ENCODE peak calls at places on chromosomes 6 and 20, in four cellular contexts. One of them, this sample, is unnamed.

GRCh38 chr20:60642048-60642447 is 610.0 kb upstream of the CDH4 start:
- DNase-seq in SK-N-SH: no peak
- DNase-seq in WTC11: no peak
- DNase-seq in K562: no peak
- DNase-seq in this sample: no peak

GRCh38 chr6:97978855-97979271 is 695.8 kb upstream of the MMS22L start:
- DNase-seq in SK-N-SH: no peak
- DNase-seq in WTC11: peak
- DNase-seq in K562: no peak
- DNase-seq in this sample: peak

GRCh38 chr6:49892280-49892679 is 25.9 kb upstream of the CRISP1 start:
- DNase-seq in SK-N-SH: no peak
- DNase-seq in WTC11: no peak
- DNase-seq in K562: no peak
- DNase-seq in this sample: no peak

GRCh38 chr20:63212792-63213191 is 3.1 kb downstream of the YTHDF1 start:
- DNase-seq in SK-N-SH: no peak
- DNase-seq in WTC11: no peak
- DNase-seq in K562: no peak
- DNase-seq in this sample: no peak

GRCh38 chr6:148747493-148748160 is 797 bp downstream of the UST start:
- DNase-seq in SK-N-SH: peak
- DNase-seq in WTC11: peak
- DNase-seq in K562: no peak
- DNase-seq in this sample: no peak

GRCh38 chr6:35079311-35080000 is 61.7 kb downstream of the TCP11 start:
- DNase-seq in SK-N-SH: no peak
- DNase-seq in WTC11: peak
- DNase-seq in K562: no peak
- DNase-seq in this sample: no peak

GRCh38 chr20:6828794-6829423 is 61.4 kb downstream of the BMP2 start:
- DNase-seq in SK-N-SH: peak
- DNase-seq in WTC11: peak
- DNase-seq in K562: peak
- DNase-seq in this sample: peak

GRCh38 chr20:3218307-3218988 is 9.2 kb downstream of the ITPA start:
- DNase-seq in SK-N-SH: peak
- DNase-seq in WTC11: peak
- DNase-seq in K562: peak
- DNase-seq in this sample: peak

GRCh38 chr6:134446228-134446848 is 128.4 kb upstream of the SGK1 start:
- DNase-seq in SK-N-SH: peak
- DNase-seq in WTC11: no peak
- DNase-seq in K562: no peak
- DNase-seq in this sample: no peak

GRCh38 chr6:17656644-17657043 is 50.1 kb downstream of the NUP153 start:
- DNase-seq in SK-N-SH: no peak
- DNase-seq in WTC11: no peak
- DNase-seq in K562: no peak
- DNase-seq in this sample: no peak

GRCh38 chr6:10385512-10386132 is 29.3 kb downstream of the TFAP2A start:
- DNase-seq in SK-N-SH: no peak
- DNase-seq in WTC11: peak
- DNase-seq in K562: no peak
- DNase-seq in this sample: no peak

GRCh38 chr6:112526594-112526993 is 179.5 kb downstream of the RFPL4B start:
- DNase-seq in SK-N-SH: no peak
- DNase-seq in WTC11: no peak
- DNase-seq in K562: no peak
- DNase-seq in this sample: no peak

GRCh38 chr20:10710995-10711775 is 37.4 kb upstream of the JAG1 start:
- DNase-seq in SK-N-SH: no peak
- DNase-seq in WTC11: no peak
- DNase-seq in K562: no peak
- DNase-seq in this sample: peak

GRCh38 chr6:3398165-3398562 is 58.7 kb downstream of the SLC22A23 start:
- DNase-seq in SK-N-SH: no peak
- DNase-seq in WTC11: no peak
- DNase-seq in K562: no peak
- DNase-seq in this sample: no peak

GRCh38 chr6:88538130-88538706 is 372.1 kb upstream of the CNR1 start:
- DNase-seq in SK-N-SH: no peak
- DNase-seq in WTC11: peak
- DNase-seq in K562: peak
- DNase-seq in this sample: no peak

GRCh38 chr6:41331401-41332150 is 3.8 kb upstream of the NCR2 start:
- DNase-seq in SK-N-SH: no peak
- DNase-seq in WTC11: no peak
- DNase-seq in K562: no peak
- DNase-seq in this sample: no peak

GRCh38 chr20:47456952-47457724 is 44.5 kb upstream of the NCOA3 start:
- DNase-seq in SK-N-SH: no peak
- DNase-seq in WTC11: no peak
- DNase-seq in K562: no peak
- DNase-seq in this sample: no peak

GRCh38 chr20:11267762-11268335 is 594.0 kb upstream of the JAG1 start:
- DNase-seq in SK-N-SH: no peak
- DNase-seq in WTC11: no peak
- DNase-seq in K562: no peak
- DNase-seq in this sample: no peak

GRCh38 chr6:44266347-44266746 is 996 bp upstream of the NFKBIE start:
- DNase-seq in SK-N-SH: no peak
- DNase-seq in WTC11: no peak
- DNase-seq in K562: no peak
- DNase-seq in this sample: no peak

GRCh38 chr20:19709635-19710335 is 48.3 kb upstream of the RIN2 start:
- DNase-seq in SK-N-SH: no peak
- DNase-seq in WTC11: no peak
- DNase-seq in K562: no peak
- DNase-seq in this sample: no peak

GRCh38 chr6:110853754-110854477 is 20.7 kb upstream of the AMD1 start:
- DNase-seq in SK-N-SH: no peak
- DNase-seq in WTC11: no peak
- DNase-seq in K562: no peak
- DNase-seq in this sample: no peak

GRCh38 chr6:71197770-71198169 is 90.8 kb upstream of the OGFRL1 start:
- DNase-seq in SK-N-SH: no peak
- DNase-seq in WTC11: no peak
- DNase-seq in K562: no peak
- DNase-seq in this sample: no peak

GRCh38 chr20:17570347-17571152 is 675 bp downstream of the DSTN start:
- DNase-seq in SK-N-SH: peak
- DNase-seq in WTC11: peak
- DNase-seq in K562: peak
- DNase-seq in this sample: peak

GRCh38 chr20:58021481-58021880 is 207.0 kb downstream of the ANKRD60 start:
- DNase-seq in SK-N-SH: peak
- DNase-seq in WTC11: peak
- DNase-seq in K562: peak
- DNase-seq in this sample: no peak

DNA sequence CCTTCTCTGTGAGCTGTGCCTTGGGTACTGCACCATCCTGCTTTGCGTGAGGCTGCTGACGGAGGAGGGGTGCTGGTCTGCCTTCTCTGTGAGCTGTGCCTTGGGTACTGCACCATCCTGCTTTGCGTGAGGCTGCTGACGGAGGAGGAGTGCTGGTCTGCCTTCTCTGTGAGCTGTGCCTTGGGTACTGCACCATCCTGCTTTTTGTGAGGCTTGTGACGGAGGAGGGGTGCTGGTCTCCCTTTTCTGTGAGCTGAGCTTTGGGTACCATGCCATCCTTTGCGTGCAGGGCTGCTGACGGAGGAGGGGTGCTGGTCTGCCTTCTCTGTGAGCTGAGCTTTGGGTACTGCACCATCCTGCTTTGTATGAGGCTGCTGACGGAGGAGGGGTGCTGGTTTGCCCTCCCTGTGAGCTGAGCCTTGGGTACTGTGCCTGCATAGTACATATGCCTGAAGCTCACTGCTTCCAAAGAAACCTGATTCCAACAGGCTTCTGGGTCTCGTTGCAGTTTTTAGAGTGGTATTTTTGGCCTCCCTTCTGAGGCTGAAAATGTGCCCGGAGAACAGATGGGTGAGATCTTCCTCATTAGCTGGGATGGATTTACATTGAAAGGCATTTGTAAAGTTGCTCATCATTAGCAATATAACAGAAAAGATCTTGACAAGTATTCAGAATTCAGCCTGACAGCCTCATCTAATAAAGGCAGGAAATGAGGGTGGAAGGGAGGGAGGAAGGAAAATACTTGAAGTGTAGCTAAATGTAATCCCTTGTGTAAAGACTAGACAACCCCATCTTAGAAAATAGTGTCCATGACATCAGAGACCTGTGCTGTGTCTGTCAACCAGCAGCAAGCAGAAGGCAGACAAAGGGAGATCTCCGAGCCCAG is 46.8 kb upstream of the UNC93A start:
- DNase-seq in SK-N-SH: no peak
- DNase-seq in WTC11: no peak
- DNase-seq in K562: no peak
- DNase-seq in this sample: no peak
- TF ChIP-seq FOXJ3 in SK-N-SH: no peak
- TF ChIP-seq FOXJ3 in WTC11: no peak
- TF ChIP-seq FOXJ3 in K562: no peak
- TF ChIP-seq FOXJ3 in this sample: no peak

GRCh38 chr6:42368156-42368555 is 83.6 kb downstream of the TRERF1 start:
- DNase-seq in SK-N-SH: no peak
- DNase-seq in WTC11: no peak
- DNase-seq in K562: peak
- DNase-seq in this sample: no peak
- TF ChIP-seq FOXJ3 in SK-N-SH: no peak
- TF ChIP-seq FOXJ3 in WTC11: no peak
- TF ChIP-seq FOXJ3 in K562: no peak
- TF ChIP-seq FOXJ3 in this sample: no peak

GRCh38 chr6:124987999-124988591 is 25.9 kb downstream of the RNF217 start:
- DNase-seq in SK-N-SH: no peak
- DNase-seq in WTC11: no peak
- DNase-seq in K562: no peak
- DNase-seq in this sample: no peak
- TF ChIP-seq FOXJ3 in SK-N-SH: no peak
- TF ChIP-seq FOXJ3 in WTC11: no peak
- TF ChIP-seq FOXJ3 in K562: no peak
- TF ChIP-seq FOXJ3 in this sample: no peak

DNA sequence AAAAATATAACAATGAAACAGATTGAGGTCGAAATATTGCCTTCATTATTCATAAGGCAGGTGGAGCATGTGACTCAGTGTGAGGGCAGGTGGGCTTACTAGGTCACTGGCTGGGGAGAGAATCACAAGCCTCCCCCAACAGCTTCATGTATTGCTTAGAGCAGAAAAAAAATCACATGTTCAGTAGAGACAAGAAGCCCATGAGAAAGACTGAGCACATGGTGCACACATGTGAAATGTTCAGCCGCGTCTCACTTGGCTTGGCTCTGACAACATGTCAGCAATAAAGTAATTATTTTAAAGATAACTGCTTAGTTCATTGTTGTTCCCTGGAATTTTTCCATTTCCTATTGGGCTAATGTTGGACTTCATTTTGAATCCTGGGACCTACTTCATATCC is 222.7 kb downstream of the C6orf118 start:
- DNase-seq in SK-N-SH: no peak
- DNase-seq in WTC11: no peak
- DNase-seq in K562: no peak
- DNase-seq in this sample: no peak
- TF ChIP-seq FOXJ3 in SK-N-SH: no peak
- TF ChIP-seq FOXJ3 in WTC11: no peak
- TF ChIP-seq FOXJ3 in K562: no peak
- TF ChIP-seq FOXJ3 in this sample: no peak

GRCh38 chr6:73675466-73676098 is 20.4 kb upstream of the CD109 start:
- DNase-seq in SK-N-SH: peak
- DNase-seq in WTC11: peak
- DNase-seq in K562: peak
- DNase-seq in this sample: peak

GRCh38 chr6:73680289-73680688 is 15.7 kb upstream of the CD109 start:
- DNase-seq in SK-N-SH: no peak
- DNase-seq in WTC11: no peak
- DNase-seq in K562: no peak
- DNase-seq in this sample: no peak

DNA sequence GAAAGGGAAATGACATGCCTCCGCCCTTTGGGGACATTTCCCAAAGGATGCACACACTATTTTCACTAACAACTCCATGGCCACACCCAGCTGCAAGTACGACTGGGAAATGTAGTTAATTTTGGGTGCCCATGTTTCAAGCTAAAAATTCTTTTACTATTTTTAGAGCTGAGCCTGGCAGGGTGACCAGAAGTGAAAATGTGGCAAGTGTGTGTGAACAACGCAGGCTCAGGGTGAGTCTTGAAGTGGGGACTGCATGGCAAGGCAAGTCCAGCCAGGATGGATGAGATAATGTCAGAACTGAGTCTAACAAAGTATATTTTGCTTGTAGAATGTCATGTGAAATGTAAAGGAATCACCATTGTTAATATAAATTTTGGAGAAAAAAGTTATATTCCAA is 17.0 kb upstream of the CD109 start:
- DNase-seq in SK-N-SH: no peak
- DNase-seq in WTC11: no peak
- DNase-seq in K562: no peak
- DNase-seq in this sample: no peak
- TF ChIP-seq FOXJ3 in SK-N-SH: no peak
- TF ChIP-seq FOXJ3 in WTC11: no peak
- TF ChIP-seq FOXJ3 in K562: no peak
- TF ChIP-seq FOXJ3 in this sample: no peak

GRCh38 chr6:138560130-138560850 is 61.0 kb upstream of the NHSL1 start:
- DNase-seq in SK-N-SH: no peak
- DNase-seq in WTC11: no peak
- DNase-seq in K562: no peak
- DNase-seq in this sample: peak

GRCh38 chr6:138563650-138564049 is 64.4 kb upstream of the NHSL1 start:
- DNase-seq in SK-N-SH: no peak
- DNase-seq in WTC11: no peak
- DNase-seq in K562: no peak
- DNase-seq in this sample: no peak

GRCh38 chr6:138564170-138564721 is 65.0 kb upstream of the NHSL1 start:
- DNase-seq in SK-N-SH: no peak
- DNase-seq in WTC11: no peak
- DNase-seq in K562: no peak
- DNase-seq in this sample: no peak

GRCh38 chr6:138563231-138563630 is 63.9 kb upstream of the NHSL1 start:
- DNase-seq in SK-N-SH: no peak
- DNase-seq in WTC11: no peak
- DNase-seq in K562: no peak
- DNase-seq in this sample: no peak

GRCh38 chr6:138562691-138563090 is 63.4 kb upstream of the NHSL1 start:
- DNase-seq in SK-N-SH: no peak
- DNase-seq in WTC11: no peak
- DNase-seq in K562: no peak
- DNase-seq in this sample: no peak
- TF ChIP-seq FOXJ3 in SK-N-SH: no peak
- TF ChIP-seq FOXJ3 in WTC11: no peak
- TF ChIP-seq FOXJ3 in K562: no peak
- TF ChIP-seq FOXJ3 in this sample: no peak

GRCh38 chr20:53003420-53003819 is 31.3 kb downstream of the TSHZ2 start:
- DNase-seq in SK-N-SH: no peak
- DNase-seq in WTC11: no peak
- DNase-seq in K562: no peak
- DNase-seq in this sample: no peak
- TF ChIP-seq FOXJ3 in SK-N-SH: no peak
- TF ChIP-seq FOXJ3 in WTC11: no peak
- TF ChIP-seq FOXJ3 in K562: no peak
- TF ChIP-seq FOXJ3 in this sample: no peak